ENCODE peak calls at places on chromosomes 7 and 10, in ten cellular contexts. Q is foreskin fibroblast, F is cardiac fibroblast, H is AG04449, R is esophagus muscularis mucosa, Z is OCI-LY7, C is cardiac muscle cell, B is tibial artery, M is kidney, I is psoas muscle. T is an unnamed sample.

GRCh38 chr7:154676422-154677073 is 326.4 kb downstream of the PAXIP1 start:
- DNase-seq in Q (no peak), F (no peak), H (no peak), R (no peak), Z (no peak), C (no peak), B (no peak), M (no peak), I (no peak), T (no peak)

GRCh38 chr7:115094163-115094562 is 172.3 kb downstream of the MDFIC start:
- DNase-seq in Q (peak), F (peak), H (no peak), R (no peak), Z (no peak), C (peak), B (no peak), M (no peak), I (no peak), T (no peak)

GRCh38 chr7:76397409-76398183 is 11.9 kb downstream of the SSC4D start:
- DNase-seq in Q (no peak), F (peak), H (no peak), R (no peak), Z (peak), C (peak), B (peak), M (peak), I (peak), T (no peak)

GRCh38 chr10:19788075-19788686 is 28.1 kb upstream of the PLXDC2 start:
- DNase-seq in Q (peak), F (peak), H (no peak), R (no peak), Z (peak), C (peak), B (no peak), M (no peak), I (no peak), T (no peak)

GRCh38 chr10:78817361-78817760 is 251.4 kb upstream of the ZMIZ1 start:
- DNase-seq in Q (no peak), F (peak), H (no peak), R (no peak), Z (no peak), C (peak), B (no peak), M (no peak), I (no peak), T (no peak)

GRCh38 chr10:102450374-102451104 is 804 bp downstream of the C10orf95 start:
- DNase-seq in Q (peak), F (peak), H (no peak), R (no peak), Z (peak), C (peak), B (peak), M (peak), I (peak), T (peak)

GRCh38 chr10:72080042-72081035 is 8.0 kb downstream of the SPOCK2 start:
- DNase-seq in Q (no peak), F (no peak), H (no peak), R (no peak), Z (no peak), C (no peak), B (no peak), M (no peak), I (no peak), T (no peak)

GRCh38 chr7:81211617-81212016 is 292.8 kb upstream of the SEMA3C start:
- DNase-seq in Q (peak), F (peak), H (no peak), R (no peak), Z (no peak), C (peak), B (no peak), M (no peak), I (no peak), T (no peak)

GRCh38 chr10:63005246-63005645 is 127.9 kb upstream of the NRBF2 start:
- DNase-seq in Q (peak), F (peak), H (no peak), R (no peak), Z (no peak), C (peak), B (no peak), M (no peak), I (no peak), T (no peak)

GRCh38 chr7:105587899-105588690 is 6.8 kb upstream of the EFCAB10 start:
- DNase-seq in Q (no peak), F (peak), H (no peak), R (no peak), Z (peak), C (no peak), B (no peak), M (no peak), I (no peak), T (no peak)

GRCh38 chr10:23442936-23443335 is 4.1 kb downstream of the OTUD1 start:
- DNase-seq in Q (no peak), F (peak), H (no peak), R (no peak), Z (no peak), C (peak), B (no peak), M (no peak), I (no peak), T (no peak)

GRCh38 chr7:19957664-19958063 is 184.2 kb upstream of the TMEM196 start:
- DNase-seq in Q (peak), F (peak), H (no peak), R (no peak), Z (no peak), C (peak), B (no peak), M (no peak), I (no peak), T (no peak)

GRCh38 chr7:151181011-151181431 is 6.0 kb downstream of the ASB10 start:
- DNase-seq in Q (no peak), F (no peak), H (no peak), R (no peak), Z (no peak), C (no peak), B (peak), M (no peak), I (no peak), T (no peak)

GRCh38 chr10:102511562-102512274 is 7.9 kb downstream of the SUFU start:
- DNase-seq in Q (no peak), F (no peak), H (no peak), R (no peak), Z (peak), C (no peak), B (peak), M (no peak), I (no peak), T (no peak)

GRCh38 chr10:80199828-80200227 is 5.5 kb downstream of the ANXA11 start:
- DNase-seq in Q (peak), F (peak), H (no peak), R (no peak), Z (no peak), C (peak), B (peak), M (no peak), I (peak), T (no peak)

GRCh38 chr7:19215421-19215820 is 70.2 kb upstream of the FERD3L start:
- DNase-seq in Q (peak), F (peak), H (peak), R (no peak), Z (no peak), C (peak), B (no peak), M (no peak), I (no peak), T (no peak)

GRCh38 chr10:43524434-43525247 is 49.8 kb downstream of the ZNF239 start:
- DNase-seq in Q (no peak), F (no peak), H (no peak), R (no peak), Z (no peak), C (no peak), B (no peak), M (no peak), I (no peak), T (no peak)

GRCh38 chr7:141213226-141213625 is 139.4 kb downstream of the TMEM178B start:
- DNase-seq in Q (no peak), F (no peak), H (no peak), R (no peak), Z (no peak), C (no peak), B (no peak), M (no peak), I (no peak), T (no peak)

GRCh38 chr7:7808156-7808555 is 89.7 kb upstream of the RPA3 start:
- DNase-seq in Q (peak), F (peak), H (no peak), R (no peak), Z (no peak), C (peak), B (no peak), M (no peak), I (no peak), T (no peak)

GRCh38 chr10:110566472-110567200 is 859 bp upstream of the SMC3 start:
- DNase-seq in Q (no peak), F (no peak), H (no peak), R (no peak), Z (peak), C (no peak), B (no peak), M (no peak), I (no peak), T (no peak)

GRCh38 chr10:110471566-110472139 is 26.1 kb upstream of the DUSP5 start:
- DNase-seq in Q (peak), F (peak), H (no peak), R (no peak), Z (no peak), C (peak), B (no peak), M (peak), I (no peak), T (no peak)

GRCh38 chr7:129468087-129468486 is 33.9 kb downstream of the STRIP2 start:
- DNase-seq in Q (peak), F (peak), H (peak), R (no peak), Z (no peak), C (peak), B (no peak), M (no peak), I (no peak), T (no peak)

GRCh38 chr10:124419635-124420034 is 912 bp upstream of the OAT start:
- DNase-seq in Q (no peak), F (no peak), H (no peak), R (no peak), Z (no peak), C (no peak), B (no peak), M (no peak), I (no peak), T (no peak)

GRCh38 chr10:79088176-79088575 is 19.4 kb downstream of the ZMIZ1 start:
- DNase-seq in Q (no peak), F (no peak), H (no peak), R (no peak), Z (no peak), C (no peak), B (no peak), M (no peak), I (no peak), T (no peak)

GRCh38 chr7:130134106-130134636 is 63.8 kb downstream of the KLHDC10 start:
- DNase-seq in Q (no peak), F (no peak), H (no peak), R (no peak), Z (no peak), C (no peak), B (no peak), M (no peak), I (no peak), T (no peak)

GRCh38 chr7:94395141-94396041 is 696 bp downstream of the COL1A2 start:
- DNase-seq in Q (peak), F (peak), H (no peak), R (no peak), Z (peak), C (peak), B (peak), M (no peak), I (no peak), T (no peak)

GRCh38 chr10:48369501-48369900 is 63.0 kb downstream of the MAPK8 start:
- DNase-seq in Q (no peak), F (no peak), H (no peak), R (no peak), Z (no peak), C (no peak), B (no peak), M (no peak), I (no peak), T (no peak)

GRCh38 chr10:84156768-84157167 is 16.8 kb upstream of the GPR15LG start:
- DNase-seq in Q (no peak), F (peak), H (no peak), R (no peak), Z (no peak), C (peak), B (no peak), M (no peak), I (peak), T (no peak)

GRCh38 chr7:117041007-117041406 is 87.7 kb downstream of the ST7 start:
- DNase-seq in Q (peak), F (no peak), H (no peak), R (no peak), Z (no peak), C (no peak), B (no peak), M (no peak), I (no peak), T (no peak)

GRCh38 chr10:91201213-91201996 is 19.1 kb upstream of the PCGF5 start:
- DNase-seq in Q (no peak), F (no peak), H (no peak), R (no peak), Z (peak), C (peak), B (no peak), M (no peak), I (no peak), T (no peak)

GRCh38 chr10:97974108-97974507 is 56.3 kb downstream of the CRTAC1 start:
- DNase-seq in Q (no peak), F (no peak), H (no peak), R (no peak), Z (no peak), C (no peak), B (no peak), M (no peak), I (no peak), T (no peak)

GRCh38 chr10:121942749-121943148 is 14.9 kb upstream of the ATE1 start:
- DNase-seq in Q (peak), F (peak), H (peak), R (no peak), Z (no peak), C (peak), B (no peak), M (no peak), I (no peak), T (no peak)

DNA sequence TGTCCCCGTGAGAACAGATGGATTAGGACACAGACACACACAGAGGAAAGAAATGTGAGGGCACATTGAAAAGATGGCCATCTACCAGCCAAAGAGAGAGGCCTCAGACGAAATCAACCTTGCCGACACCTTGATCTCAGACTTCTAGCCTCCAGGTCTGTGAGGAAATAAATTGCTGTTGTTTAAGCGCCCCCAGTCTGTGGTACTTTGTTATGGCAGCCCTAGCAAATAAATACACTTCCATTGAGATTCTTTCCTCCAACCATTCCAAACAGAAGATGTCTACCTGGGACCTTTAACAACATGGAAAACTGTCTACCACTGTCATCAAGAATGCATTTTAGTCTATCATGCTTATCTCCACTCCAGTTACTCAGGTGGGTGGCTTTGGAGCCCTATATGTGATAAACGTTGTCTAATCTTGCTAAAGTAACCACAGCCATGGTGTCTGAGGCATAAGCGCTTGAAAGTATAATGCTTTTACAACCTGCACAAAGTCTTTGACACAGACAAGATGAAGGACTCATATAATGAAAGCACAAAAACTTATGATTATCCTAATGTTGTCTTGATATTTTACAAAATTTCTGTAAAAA is 244.3 kb downstream of the MTERF1 start:
- DNase-seq in Q (no peak), F (peak), H (no peak), R (peak), Z (peak), C (peak), B (no peak), M (no peak), I (no peak), T (no peak)
- TF ChIP-seq CTCF in Q (peak), F (peak), H (peak), R (peak), Z (peak), C (peak), B (peak), M (peak), I (peak), T (peak)

DNA sequence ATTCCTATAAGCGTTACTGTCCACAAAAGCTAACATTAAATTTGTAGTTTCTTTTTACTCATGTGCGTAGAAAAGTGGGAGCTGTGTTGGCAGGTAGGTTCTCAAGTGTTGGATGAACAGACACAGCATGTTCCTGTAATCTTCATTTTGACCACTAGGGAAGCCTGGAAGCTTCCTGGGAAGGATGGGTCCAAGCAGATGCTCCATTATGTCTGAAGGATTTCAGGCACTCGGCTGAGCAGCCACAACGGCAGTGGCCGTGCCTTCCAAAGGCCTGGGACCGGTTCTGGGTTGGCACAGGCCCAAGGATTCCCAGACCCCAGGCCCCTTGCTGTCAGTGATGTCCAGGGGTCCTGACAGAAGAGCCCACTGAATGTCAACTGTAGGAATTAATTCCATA is 386.3 kb downstream of the TNS3 start:
- DNase-seq in Q (no peak), F (no peak), H (no peak), R (no peak), Z (no peak), C (no peak), B (no peak), M (no peak), I (no peak), T (no peak)
- TF ChIP-seq CTCF in Q (no peak), F (peak), H (no peak), R (no peak), Z (peak), C (peak), B (no peak), M (no peak), I (peak), T (peak)

DNA sequence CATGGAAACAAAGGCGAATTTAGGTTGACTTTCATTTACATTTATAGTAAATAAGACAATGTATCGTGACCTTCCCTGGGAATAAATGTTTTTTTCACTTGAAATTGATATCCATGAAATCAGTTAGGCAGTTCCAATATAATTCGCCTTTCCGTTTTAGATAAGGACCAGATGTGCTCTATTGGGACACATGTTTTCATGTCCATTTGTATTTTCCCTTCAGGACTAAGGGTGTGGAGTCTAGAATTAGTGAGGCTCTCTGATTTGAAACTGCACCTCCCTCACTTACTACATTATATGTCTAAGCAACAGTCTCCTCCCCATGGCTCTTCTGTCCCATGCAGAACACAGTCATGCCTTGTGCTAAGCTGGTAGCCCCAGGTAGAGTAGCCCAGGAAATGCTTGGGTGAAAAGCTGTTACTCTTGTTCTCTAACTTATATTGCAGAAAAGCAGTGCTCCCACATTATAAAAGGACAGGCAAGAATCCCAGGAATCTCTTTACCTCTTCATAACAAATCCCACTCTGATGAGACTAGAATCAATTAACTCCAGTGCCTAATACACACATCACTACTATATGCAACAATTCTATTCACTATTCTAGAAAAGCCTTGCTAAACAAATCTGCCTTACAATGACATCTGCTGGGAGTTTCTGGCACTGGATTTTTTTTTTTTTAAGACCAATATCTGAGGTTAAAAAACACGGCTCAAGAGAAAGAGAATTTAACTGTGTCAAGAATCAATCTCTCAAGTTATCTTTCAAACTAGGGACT is 293.9 kb downstream of the SNX13 start:
- DNase-seq in Q (peak), F (peak), H (no peak), R (no peak), Z (no peak), C (peak), B (no peak), M (no peak), I (no peak), T (no peak)
- TF ChIP-seq CTCF in Q (peak), F (peak), H (peak), R (peak), Z (no peak), C (peak), B (peak), M (peak), I (no peak), T (peak)

GRCh38 chr7:148287538-148287937 is 303.0 kb upstream of the C7orf33 start:
- DNase-seq in Q (no peak), F (no peak), H (no peak), R (no peak), Z (no peak), C (no peak), B (no peak), M (no peak), I (no peak), T (no peak)

GRCh38 chr7:148290451-148291005 is 300.0 kb upstream of the C7orf33 start:
- DNase-seq in Q (no peak), F (no peak), H (no peak), R (no peak), Z (no peak), C (no peak), B (no peak), M (no peak), I (no peak), T (no peak)

GRCh38 chr7:148289630-148290029 is 300.9 kb upstream of the C7orf33 start:
- DNase-seq in Q (no peak), F (no peak), H (no peak), R (no peak), Z (no peak), C (no peak), B (no peak), M (no peak), I (no peak), T (no peak)

GRCh38 chr7:148288592-148289151 is 301.9 kb upstream of the C7orf33 start:
- DNase-seq in Q (no peak), F (no peak), H (no peak), R (no peak), Z (no peak), C (no peak), B (no peak), M (no peak), I (no peak), T (no peak)

DNA sequence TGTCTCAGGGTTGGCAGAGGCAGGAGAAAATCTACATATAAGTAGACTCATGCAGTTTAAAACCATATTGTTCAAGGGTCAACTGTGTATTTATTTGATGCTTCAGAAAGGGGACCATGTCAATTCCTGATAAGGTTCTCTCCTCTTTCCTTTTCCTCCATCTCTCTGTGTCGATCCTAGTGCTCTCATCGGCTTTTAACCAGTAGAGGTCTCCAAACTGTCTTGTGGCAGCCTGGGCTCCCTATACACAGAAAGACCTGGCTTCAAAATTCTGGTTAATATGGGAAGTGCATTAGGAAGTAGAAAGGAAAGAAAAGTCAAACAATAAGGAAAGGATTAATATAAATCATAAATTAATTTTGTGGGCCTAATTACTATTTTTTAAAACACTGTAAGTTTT is 304.4 kb upstream of the C7orf33 start:
- DNase-seq in Q (no peak), F (peak), H (no peak), R (no peak), Z (peak), C (peak), B (no peak), M (no peak), I (no peak), T (no peak)
- TF ChIP-seq CTCF in Q (no peak), F (no peak), H (no peak), R (peak), Z (peak), C (peak), B (peak), M (peak), I (peak), T (peak)

GRCh38 chr10:104139221-104139620 is 17.2 kb downstream of the SFR1 start:
- DNase-seq in Q (no peak), F (no peak), H (no peak), R (no peak), Z (peak), C (no peak), B (no peak), M (no peak), I (no peak), T (no peak)
- TF ChIP-seq CTCF in Q (peak), F (peak), H (peak), R (no peak), Z (peak), C (peak), B (no peak), M (no peak), I (no peak), T (peak)

GRCh38 chr10:58818889-58819288 is 306.2 kb downstream of the BICC1 start:
- DNase-seq in Q (peak), F (peak), H (peak), R (no peak), Z (no peak), C (peak), B (no peak), M (no peak), I (no peak), T (no peak)
- TF ChIP-seq CTCF in Q (no peak), F (peak), H (no peak), R (no peak), Z (no peak), C (peak), B (no peak), M (no peak), I (no peak), T (no peak)

GRCh38 chr7:156949541-156950380 is at the start of gene NOM1:
- DNase-seq in Q (peak), F (peak), H (peak), R (no peak), Z (peak), C (peak), B (peak), M (peak), I (peak), T (peak)
- TF ChIP-seq CTCF in Q (peak), F (peak), H (peak), R (peak), Z (peak), C (peak), B (peak), M (peak), I (peak), T (peak)

T was measured in progenitor cell of endocrine pancreas.